ENCODE peak calls at places on chromosomes 13 and 19, in nine cellular contexts. T, E, D, B, O, F, P, A and L are unnamed samples.

GRCh38 chr13:43298799-43299198 is 275.4 kb downstream of the DNAJC15 start:
- DNase-seq in P (no peak), F (peak; percentile 21), A (no peak), D (no peak), O (no peak), E (no peak), T (no peak), B (no peak), L (no peak)

GRCh38 chr19:55638864-55639359 is 1.9 kb upstream of the ZNF580 start:
- DNase-seq in F (peak; percentile 38), T (peak; percentile 69), E (no peak), O (no peak), D (peak; percentile 54), B (no peak), P (no peak), A (peak; percentile 77), L (peak; percentile 79)

GRCh38 chr19:42114412-42114811 is 17.8 kb downstream of the POU2F2 start:
- DNase-seq in F (no peak), D (no peak), P (no peak), E (no peak), T (peak; percentile 31), O (no peak), B (peak; percentile 54), A (no peak), L (no peak)

GRCh38 chr13:100987993-100988392 is 313.4 kb upstream of the TMTC4 start:
- DNase-seq in O (no peak), P (no peak), T (no peak), D (no peak), F (no peak), A (no peak), B (peak; percentile 3), E (no peak), L (no peak)

GRCh38 chr19:40827386-40828247 is 22.6 kb downstream of the CYP2A6 start:
- DNase-seq in O (no peak), A (no peak), E (no peak), D (no peak), P (no peak), T (no peak), F (no peak), B (no peak), L (no peak)

GRCh38 chr13:96963786-96964475 is 30.3 kb downstream of the OXGR1 start:
- DNase-seq in F (no peak), B (no peak), D (no peak), P (no peak), T (peak; percentile 18), O (no peak), E (no peak), A (no peak), L (no peak)

GRCh38 chr13:44415815-44416214 is 42.2 kb downstream of the SERP2 start:
- DNase-seq in E (no peak), B (no peak), O (no peak), T (no peak), P (no peak), A (no peak), F (no peak), D (no peak), L (no peak)

GRCh38 chr13:25468330-25469178 is 96.8 kb downstream of the ATP8A2 start:
- DNase-seq in D (no peak), A (peak; percentile 6), P (no peak), O (no peak), E (no peak), B (peak; percentile 78), F (no peak), T (no peak), L (no peak)

GRCh38 chr19:5001547-5002131 is 32.7 kb downstream of the KDM4B start:
- DNase-seq in B (no peak), F (peak; percentile 70), P (no peak), A (peak; percentile 16), O (no peak), T (peak; percentile 65), E (no peak), D (peak; percentile 13), L (peak; percentile 60)

GRCh38 chr13:42553098-42554046 is 20.6 kb upstream of the TNFSF11 start:
- DNase-seq in E (no peak), B (no peak), F (peak; percentile 53), P (no peak), A (no peak), T (no peak), D (no peak), O (no peak), L (no peak)

GRCh38 chr19:17846146-17846545 is 1.6 kb downstream of the JAK3 start:
- DNase-seq in P (no peak), D (peak; percentile 53), F (no peak), O (no peak), T (no peak), E (no peak), A (peak; percentile 48), B (no peak), L (no peak)